ENCODE peak calls at places on chromosomes 1 and 21, in four cellular contexts. R is left cardiac atrium, K is NCI-H1092, F is NCI-H2081. J is an unnamed sample.

GRCh38 chr1:83961571-83962295 is 37.2 kb downstream of the TTLL7 start:
- DNase-seq in R (no peak), K (no peak), F (no peak), J (no peak)

GRCh38 chr1:26787381-26787705 is 407 bp upstream of the PIGV start:
- DNase-seq in R (no peak), K (peak; percentile 52), F (no peak), J (no peak)

GRCh38 chr1:23593042-23593521 is 33.8 kb upstream of the ID3 start:
- DNase-seq in R (no peak), K (no peak), F (no peak), J (no peak)

GRCh38 chr1:208159542-208160258 is 84.5 kb downstream of the PLXNA2 start:
- DNase-seq in R (peak; percentile 64), K (no peak), F (no peak), J (no peak)

GRCh38 chr1:16018749-16019515 is 1.1 kb upstream of the HSPB7 start:
- DNase-seq in R (no peak), K (no peak), F (no peak), J (no peak)

GRCh38 chr1:164759945-164760584 is 201.1 kb downstream of the PBX1 start:
- DNase-seq in R (no peak), K (no peak), F (no peak), J (no peak)

GRCh38 chr1:246117066-246117791 is 389.9 kb downstream of the SMYD3 start:
- DNase-seq in R (no peak), K (peak; percentile 25), F (peak; percentile 51), J (peak; percentile 40)

GRCh38 chr21:15741510-15741909 is 11.7 kb downstream of the USP25 start:
- DNase-seq in R (no peak), K (no peak), F (no peak), J (no peak)

GRCh38 chr1:30879126-30879786 is 29.3 kb downstream of the SDC3 start:
- DNase-seq in R (no peak), K (no peak), F (no peak), J (peak; percentile 72)

GRCh38 chr1:49597436-49597835 is 426.3 kb downstream of the AGBL4 start:
- DNase-seq in R (no peak), K (no peak), F (no peak), J (no peak)

GRCh38 chr1:178189814-178190213 is 95.9 kb downstream of the RASAL2 start:
- DNase-seq in R (peak; percentile 31), K (no peak), F (peak; percentile 10), J (no peak)

GRCh38 chr21:35062016-35062415 is 12.9 kb upstream of the RUNX1 start:
- DNase-seq in R (no peak), K (no peak), F (no peak), J (no peak)

GRCh38 chr1:231315887-231316286 is 21.8 kb downstream of the EXOC8 start:
- DNase-seq in R (peak; percentile 38), K (peak; percentile 25), F (no peak), J (no peak)

GRCh38 chr1:12073796-12074195 is 10.7 kb downstream of the TNFRSF8 start:
- DNase-seq in R (no peak), K (no peak), F (no peak), J (no peak)

GRCh38 chr1:60118119-60118518 is 44.5 kb upstream of the C1orf87 start:
- DNase-seq in R (no peak), K (no peak), F (no peak), J (no peak)

GRCh38 chr1:235943581-235944114 is 76.9 kb upstream of the LYST start:
- DNase-seq in R (no peak), K (no peak), F (no peak), J (no peak)

GRCh38 chr1:171457412-171457811 is 27.9 kb upstream of the PRRC2C start:
- DNase-seq in R (no peak), K (no peak), F (no peak), J (no peak)

GRCh38 chr1:222891578-222891977 is 76.7 kb downstream of the DISP1 start:
- DNase-seq in R (no peak), K (no peak), F (no peak), J (no peak)

GRCh38 chr1:87642581-87643129 is 314.0 kb downstream of the LMO4 start:
- DNase-seq in R (no peak), K (peak; percentile 7), F (peak; percentile 7), J (no peak)

GRCh38 chr1:206933333-206933945 is 11.7 kb upstream of the FCMR start:
- DNase-seq in R (peak; percentile 35), K (no peak), F (no peak), J (no peak)

GRCh38 chr1:155947292-155947691 is 5.9 kb downstream of the RXFP4 start:
- DNase-seq in R (no peak), K (no peak), F (no peak), J (no peak)

GRCh38 chr1:47424336-47424982 is 8.4 kb downstream of the FOXE3 start:
- DNase-seq in R (no peak), K (peak; percentile 53), F (peak; percentile 69), J (peak; percentile 39)

GRCh38 chr1:91781916-91782622 is 103.9 kb downstream of the TGFBR3 start:
- DNase-seq in R (no peak), K (no peak), F (no peak), J (no peak)

GRCh38 chr1:55288245-55288644 is 73.1 kb upstream of the USP24 start:
- DNase-seq in R (peak; percentile 30), K (peak; percentile 8), F (no peak), J (no peak)

GRCh38 chr1:68175621-68176398 is 56.5 kb downstream of the WLS start:
- DNase-seq in R (peak; percentile 25), K (peak; percentile 45), F (peak; percentile 42), J (peak; percentile 17)

GRCh38 chr1:87335175-87335992 is 6.7 kb downstream of the LMO4 start:
- DNase-seq in R (peak; percentile 81), K (peak; percentile 63), F (peak; percentile 53), J (peak; percentile 58)

GRCh38 chr1:67431156-67431765 is 1.1 kb upstream of the SERBP1 start:
- DNase-seq in R (no peak), K (no peak), F (no peak), J (no peak)